ENCODE peak calls at places on chromosomes 16 and 17, in five cellular contexts. S, U, T, G and V are unnamed samples.
A peak's percentile ranks its signal among the peaks of the same experiment; 100 is the strongest.

GRCh38 chr16:77971306-77972131 is 50.8 kb upstream of the CLEC3A start:
- DNase-seq in U (peak; percentile 26), S (no peak), G (peak; percentile 62), T (peak; percentile 42), V (peak; percentile 91)

GRCh38 chr17:82415336-82415735 is 2.8 kb upstream of the HEXD start:
- DNase-seq in U (no peak), G (no peak), S (no peak), T (no peak), V (no peak)

GRCh38 chr17:75006653-75007052 is 5.8 kb upstream of the MRPL58 start:
- DNase-seq in U (no peak), T (no peak), G (no peak), S (no peak), V (no peak)

GRCh38 chr17:6306820-6307219 is 128.1 kb downstream of the AIPL1 start:
- DNase-seq in S (no peak), U (no peak), G (no peak), T (no peak), V (no peak)

GRCh38 chr16:23278031-23278430 is 24.1 kb upstream of the SCNN1B start:
- DNase-seq in U (no peak), S (no peak), T (no peak), G (no peak), V (no peak)

GRCh38 chr17:44327715-44328449 is 3.3 kb upstream of the SLC25A39 start:
- DNase-seq in S (no peak), G (no peak), T (no peak), U (no peak), V (no peak)

GRCh38 chr17:41785091-41785875 is 1.2 kb downstream of the JUP start:
- DNase-seq in U (no peak), G (no peak), T (peak; percentile 75), S (no peak), V (peak; percentile 79)

GRCh38 chr16:35651841-35652240 is 2192.4 kb downstream of the TP53TG3F start:
- DNase-seq in U (no peak), S (no peak), T (no peak), G (no peak), V (no peak)

GRCh38 chr17:76670708-76671122 is 27.2 kb upstream of the ST6GALNAC1 start:
- DNase-seq in S (no peak), U (no peak), T (no peak), G (no peak), V (no peak)

GRCh38 chr16:50677351-50677750 is 3.8 kb downstream of the SNX20 start:
- DNase-seq in U (no peak), T (no peak), G (no peak), S (no peak), V (no peak)

GRCh38 chr16:88426018-88426417 is 27.1 kb upstream of the ZFPM1 start:
- DNase-seq in G (no peak), S (no peak), T (no peak), U (no peak), V (no peak)

GRCh38 chr16:57694556-57695377 is at the start of gene DRC7:
- DNase-seq in U (no peak), G (peak; percentile 73), S (peak; percentile 28), T (peak; percentile 29), V (peak; percentile 61)

GRCh38 chr17:17079336-17079735 is 37.1 kb downstream of the MPRIP start:
- DNase-seq in U (no peak), S (no peak), T (no peak), G (no peak), V (peak; percentile 3)

GRCh38 chr17:43803758-43804157 is 23.5 kb downstream of the CFAP97D1 start:
- DNase-seq in U (no peak), G (no peak), T (no peak), S (no peak), V (no peak)

GRCh38 chr17:1934901-1935300 is 90.2 kb downstream of the RTN4RL1 start:
- DNase-seq in S (no peak), T (no peak), G (no peak), U (no peak), V (no peak)

GRCh38 chr16:4212934-4213296 is 29.0 kb downstream of the SRL start:
- DNase-seq in T (peak; percentile 19), G (no peak), U (no peak), S (no peak), V (no peak)

GRCh38 chr17:58324409-58325288 is 3.9 kb downstream of the TSPOAP1 start:
- DNase-seq in G (no peak), U (peak; percentile 53), T (no peak), S (peak; percentile 61), V (peak; percentile 67)

GRCh38 chr16:30183236-30183960 is at the start of gene CORO1A:
- DNase-seq in U (peak; percentile 79), S (peak; percentile 95), T (peak; percentile 72), G (peak; percentile 86), V (peak; percentile 91)

GRCh38 chr17:44928136-44928535 is 12.8 kb upstream of the GFAP start:
- DNase-seq in U (no peak), S (no peak), G (no peak), T (no peak), V (no peak)

GRCh38 chr17:50064253-50064991 is 8.5 kb downstream of the ITGA3 start:
- DNase-seq in U (peak; percentile 75), S (no peak), T (peak; percentile 96), G (no peak), V (no peak)

GRCh38 chr17:73586921-73587680 is 57.1 kb downstream of the SDK2 start:
- DNase-seq in U (no peak), G (no peak), T (no peak), S (no peak), V (no peak)

GRCh38 chr16:641326-642188 is at the start of gene MCRIP2:
- DNase-seq in T (peak; percentile 54), U (peak; percentile 88), G (peak; percentile 92), S (peak; percentile 89), V (peak; percentile 90)

GRCh38 chr17:17940451-17940911 is 31.7 kb downstream of the TOM1L2 start:
- DNase-seq in G (no peak), S (no peak), U (no peak), T (no peak), V (no peak)

GRCh38 chr17:13958773-13959172 is 110.5 kb upstream of the COX10 start:
- DNase-seq in G (no peak), T (no peak), S (no peak), U (no peak), V (no peak)

GRCh38 chr17:31008374-31009035 is 37.7 kb downstream of the RNF135 start:
- DNase-seq in T (peak; percentile 72), S (peak; percentile 80), U (peak; percentile 58), G (peak; percentile 77), V (peak; percentile 62)

DNA sequence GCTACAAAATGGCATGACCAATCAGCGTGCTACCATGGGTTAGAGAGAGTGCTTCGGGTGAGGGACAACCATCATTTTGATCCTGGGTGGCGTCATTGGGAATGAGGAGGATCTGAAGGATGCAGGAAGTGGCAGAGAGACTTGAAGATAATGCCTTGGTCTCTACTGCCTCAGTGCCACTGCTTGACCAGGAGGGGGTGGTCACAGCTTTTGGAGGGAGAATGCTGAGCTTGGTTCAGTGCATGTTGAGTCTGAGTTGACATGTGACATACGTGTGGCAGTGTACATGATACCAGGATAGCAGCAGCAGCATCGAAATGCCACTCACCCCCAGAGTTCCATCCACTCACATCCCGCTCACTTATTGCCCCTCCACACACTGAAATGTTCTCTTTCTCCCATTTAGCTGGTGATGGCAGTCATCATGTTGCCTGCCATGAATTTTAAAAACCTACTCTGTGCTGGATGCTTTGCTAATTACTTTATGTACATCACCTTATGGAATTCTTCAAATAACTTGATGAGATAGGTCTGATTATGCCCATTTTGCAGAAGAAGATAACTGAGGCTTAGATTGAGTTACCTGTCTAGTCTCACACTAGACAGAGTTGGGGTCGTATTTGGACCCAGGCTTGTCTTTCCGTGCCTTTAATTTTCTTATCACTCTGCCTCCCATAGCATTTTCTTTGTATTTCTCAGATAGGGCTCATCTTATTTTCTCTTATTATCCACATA is 36.7 kb downstream of the ARSG start:
- DNase-seq in T (no peak), U (no peak), S (no peak), G (no peak), V (no peak)
- TF ChIP-seq CTCF in T (no peak), U (no peak), S (peak; percentile 21), G (no peak), V (no peak)

DNA sequence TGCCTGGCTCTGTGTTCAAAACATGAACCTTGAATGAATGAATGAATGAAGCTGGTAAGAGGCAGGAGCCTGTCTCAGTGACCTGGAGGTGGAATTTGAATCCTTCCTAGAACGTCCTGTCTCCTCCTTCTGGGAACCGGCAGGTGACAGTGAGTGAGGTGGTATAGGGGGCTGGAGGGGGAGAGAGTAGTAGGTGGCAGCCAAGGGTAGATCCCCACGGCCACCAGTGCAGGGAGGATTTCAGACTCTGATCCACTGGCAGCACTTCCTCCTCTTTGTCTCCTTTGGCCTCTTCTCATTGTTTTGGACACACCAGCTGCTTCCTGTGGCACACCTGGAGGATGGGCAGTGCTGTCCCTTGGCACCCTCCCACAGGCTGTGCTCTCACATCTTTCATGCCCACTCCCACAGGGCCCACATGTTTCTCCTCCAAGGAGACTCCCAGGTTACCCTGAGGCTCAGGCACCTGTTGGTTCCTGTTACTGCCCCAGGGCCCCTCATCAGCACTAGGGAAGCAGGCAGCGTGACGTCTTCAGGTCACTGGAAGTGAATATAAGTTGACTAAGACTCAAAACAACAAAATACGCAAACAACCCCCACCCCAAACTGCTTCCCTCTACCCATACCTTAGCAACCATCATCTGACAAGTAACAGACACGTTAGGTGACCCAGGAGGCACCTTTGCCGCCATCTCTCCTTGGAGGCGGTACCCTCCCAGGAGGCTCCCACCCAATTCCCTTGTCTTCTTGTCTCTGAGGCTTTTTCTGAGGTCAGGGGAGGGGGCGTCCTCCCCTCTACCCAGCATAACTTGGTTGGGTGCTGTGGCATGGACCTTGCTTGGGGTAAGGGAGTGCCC is 84.6 kb downstream of the N4BP1 start:
- DNase-seq in U (no peak), G (no peak), T (no peak), S (no peak), V (no peak)
- TF ChIP-seq CTCF in U (no peak), G (no peak), T (no peak), S (no peak), V (no peak)

DNA sequence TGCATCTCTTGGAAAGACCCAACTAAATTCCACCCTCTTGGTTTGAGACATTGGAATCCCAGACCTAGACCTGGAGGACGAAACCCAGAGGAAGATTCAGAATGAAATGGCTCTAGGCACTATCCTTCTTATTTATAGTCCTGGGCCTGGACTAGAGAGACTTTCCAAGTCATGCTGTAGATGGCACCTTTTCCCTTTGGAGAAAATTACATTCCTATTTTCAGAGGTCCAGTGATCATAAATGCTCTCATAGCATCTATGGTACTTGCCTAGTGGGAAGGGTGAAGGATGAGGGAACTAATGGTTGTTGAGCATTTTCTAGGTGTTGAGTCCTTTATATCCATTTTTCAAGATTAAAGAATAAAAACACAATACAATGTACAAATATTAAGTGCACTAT is 37.1 kb downstream of the SPACA3 start:
- DNase-seq in S (no peak), U (no peak), G (no peak), T (no peak), V (no peak)
- TF ChIP-seq CTCF in S (no peak), U (no peak), G (no peak), T (peak; percentile 39), V (no peak)

GRCh38 chr17:15649861-15650391 is 30.4 kb upstream of the FBXW10B start:
- DNase-seq in G (no peak), U (no peak), T (peak; percentile 65), S (no peak), V (no peak)

GRCh38 chr17:15652960-15653359 is 31.2 kb downstream of the TRIM16 start:
- DNase-seq in S (no peak), T (no peak), G (no peak), U (no peak), V (no peak)

GRCh38 chr17:15648384-15648783 is 28.9 kb upstream of the FBXW10B start:
- DNase-seq in T (no peak), U (no peak), S (no peak), G (no peak), V (no peak)

GRCh38 chr17:15651583-15652110 is 32.1 kb upstream of the FBXW10B start:
- DNase-seq in G (peak; percentile 45), T (peak; percentile 99), S (peak; percentile 33), U (peak; percentile 76), V (peak; percentile 51)

GRCh38 chr17:15651001-15651582 is 31.6 kb upstream of the FBXW10B start:
- DNase-seq in S (peak; percentile 7), T (no peak), G (peak; percentile 7), U (no peak), V (peak; percentile 19)
- TF ChIP-seq CTCF in S (no peak), T (peak; percentile 17), G (no peak), U (no peak), V (no peak)